ENCODE peak calls at places on chromosomes 6 and 20, in seven cellular contexts. O is NCI-H2171, L is AG04450, V is breast epithelium, Y is GM20000, R is kidney, Z is neural crest cell. X is an unnamed sample.

GRCh38 chr6:25312034-25312620 is 33.0 kb downstream of the CARMIL1 start:
- DNase-seq in L (no peak), Z (no peak), O (no peak), V (no peak), R (no peak), Y (no peak), X (peak; percentile 17)

GRCh38 chr6:38882157-38882556 is 166.4 kb upstream of the GLP1R start:
- DNase-seq in L (no peak), R (no peak), Y (no peak), O (no peak), Z (no peak), V (no peak), X (no peak)

GRCh38 chr20:23497458-23498026 is 6.6 kb downstream of the CST8 start:
- DNase-seq in L (no peak), O (no peak), R (no peak), V (no peak), Z (no peak), Y (no peak), X (no peak)

GRCh38 chr6:116633685-116634084 is 17.4 kb downstream of the RSPH4A start:
- DNase-seq in O (no peak), Z (no peak), V (no peak), Y (peak; percentile 7), R (no peak), L (no peak), X (no peak)

GRCh38 chr6:107668826-107669474 is 155.2 kb downstream of the SCML4 start:
- DNase-seq in Y (peak; percentile 76), L (no peak), R (no peak), O (no peak), V (no peak), Z (no peak), X (no peak)

GRCh38 chr6:85797993-85798392 is 155.3 kb upstream of the SYNCRIP start:
- DNase-seq in Z (no peak), R (no peak), Y (no peak), V (no peak), O (no peak), L (no peak), X (peak; percentile 4)

GRCh38 chr20:31720486-31721407 is 1.9 kb downstream of the BCL2L1 start:
- DNase-seq in V (no peak), R (no peak), L (no peak), Z (no peak), Y (peak; percentile 42), O (no peak), X (no peak)

GRCh38 chr20:5135363-5136012 is 8.7 kb downstream of the CDS2 start:
- DNase-seq in O (no peak), Y (no peak), V (no peak), R (no peak), Z (no peak), L (no peak), X (no peak)

GRCh38 chr6:53032853-53033252 is 32.4 kb upstream of the FBXO9 start:
- DNase-seq in R (no peak), L (no peak), Y (no peak), O (no peak), V (no peak), Z (no peak), X (peak; percentile 10)

GRCh38 chr20:61353261-61353995 is 101.4 kb downstream of the CDH4 start:
- DNase-seq in Y (no peak), O (no peak), Z (no peak), R (no peak), L (no peak), V (no peak), X (peak; percentile 49)

X was measured in epithelial cell of esophagus.